ENCODE peak calls at places on chromosomes 7 and 10, in seven cellular contexts. O is pancreas; V is AG09319; P is ascending aorta; T is activated effector memory CD4-positive, alpha-beta T cell treated with anti-CD3 and anti-CD28 coated beads, Interleukin-2, amount 50 U/mL, for 16 hours; M is tibial artery; J is amniotic stem cell. N is an unnamed sample.
A peak's percentile ranks its signal among the peaks of the same experiment; 100 is the strongest.

GRCh38 chr7:149845257-149845980 is 7.2 kb downstream of the ZNF862 start:
- DNase-seq in J (no peak), O (no peak), P (no peak), T (no peak), V (no peak), M (no peak), N (no peak)

GRCh38 chr7:2241580-2242540 is at the start of the genes MRM2 and NUDT1:
- DNase-seq in P (peak; percentile 92), T (peak; percentile 90), V (no peak), O (peak; percentile 95), J (peak; percentile 44), M (peak; percentile 81), N (peak; percentile 89)

GRCh38 chr7:157679607-157680006 is 342.8 kb downstream of the DNAJB6 start:
- DNase-seq in V (no peak), O (no peak), M (no peak), J (no peak), P (peak; percentile 53), T (peak; percentile 58), N (no peak)

GRCh38 chr10:31836569-31837406 is 91.8 kb downstream of the ARHGAP12 start:
- DNase-seq in V (no peak), P (no peak), T (no peak), M (no peak), J (no peak), O (no peak), N (no peak)

GRCh38 chr7:120588862-120589261 is 269.1 kb downstream of the TSPAN12 start:
- DNase-seq in J (no peak), V (no peak), O (no peak), P (no peak), T (no peak), M (no peak), N (no peak)

GRCh38 chr7:140685407-140686087 is 11.0 kb upstream of the NDUFB2 start:
- DNase-seq in J (no peak), T (no peak), V (no peak), M (no peak), O (no peak), P (peak; percentile 35), N (no peak)

GRCh38 chr7:20158684-20159083 is 58.5 kb downstream of the MACC1 start:
- DNase-seq in M (no peak), J (no peak), T (no peak), V (no peak), O (no peak), P (no peak), N (no peak)

GRCh38 chr10:89503633-89504345 is 31.6 kb downstream of the SLC16A12 start:
- DNase-seq in M (no peak), J (no peak), P (no peak), V (no peak), O (no peak), T (no peak), N (no peak)

GRCh38 chr10:43403911-43404674 is 4.9 kb downstream of the HNRNPF start:
- DNase-seq in M (no peak), V (no peak), P (no peak), J (no peak), T (no peak), O (peak; percentile 26), N (no peak)

GRCh38 chr7:114508096-114508495 is 93.5 kb downstream of the FOXP2 start:
- DNase-seq in O (no peak), V (no peak), M (no peak), P (no peak), J (no peak), T (no peak), N (no peak)

GRCh38 chr7:106793015-106793651 is 71.9 kb upstream of the PIK3CG start:
- DNase-seq in P (no peak), J (no peak), V (no peak), M (no peak), T (no peak), O (no peak), N (no peak)

GRCh38 chr7:26454180-26454579 is 162.5 kb downstream of the SNX10 start:
- DNase-seq in J (no peak), P (no peak), T (no peak), O (no peak), M (no peak), V (no peak), N (no peak)

GRCh38 chr7:141649865-141650499 is 52.0 kb downstream of the DENND11 start:
- DNase-seq in V (peak; percentile 67), J (peak; percentile 79), O (no peak), P (peak; percentile 84), M (peak; percentile 68), T (no peak), N (peak; percentile 70)

GRCh38 chr7:5523052-5523711 is 99.5 kb upstream of the TNRC18 start:
- DNase-seq in M (no peak), J (no peak), V (no peak), P (peak; percentile 79), O (no peak), T (no peak), N (no peak)

GRCh38 chr7:1455241-1455939 is 3.9 kb downstream of the MICALL2 start:
- DNase-seq in T (no peak), J (no peak), P (no peak), O (peak; percentile 91), M (no peak), V (no peak), N (no peak)

GRCh38 chr7:31126976-31127375 is 74.9 kb downstream of the ADCYAP1R1 start:
- DNase-seq in O (no peak), J (no peak), P (no peak), V (no peak), M (no peak), T (no peak), N (no peak)

GRCh38 chr7:115271332-115272235 is 349.7 kb downstream of the MDFIC start:
- DNase-seq in V (peak; percentile 8), T (no peak), P (no peak), O (no peak), J (peak; percentile 25), M (no peak), N (no peak)

GRCh38 chr7:44490351-44491200 is at the start of gene NUDCD3:
- DNase-seq in M (peak; percentile 80), P (peak; percentile 89), J (peak; percentile 60), T (peak; percentile 93), V (peak; percentile 35), O (peak; percentile 88), N (peak; percentile 87)

GRCh38 chr10:102863660-102864059 is 5.6 kb upstream of the AS3MT start:
- DNase-seq in T (no peak), O (no peak), M (no peak), V (no peak), J (no peak), P (no peak), N (no peak)

GRCh38 chr7:39686261-39686924 is 63.0 kb downstream of the RALA start:
- DNase-seq in V (no peak), P (no peak), J (no peak), M (no peak), T (no peak), O (no peak), N (no peak)

GRCh38 chr10:7915923-7916322 is 97.6 kb downstream of the TAF3 start:
- DNase-seq in O (no peak), V (no peak), J (no peak), T (no peak), P (no peak), M (no peak), N (no peak)

GRCh38 chr10:21261705-21262285 is 263.7 kb downstream of the SKIDA1 start:
- DNase-seq in M (no peak), V (no peak), P (no peak), J (no peak), T (no peak), O (no peak), N (no peak)

GRCh38 chr7:2948794-2949193 is 94.9 kb downstream of the CARD11 start:
- DNase-seq in P (no peak), V (no peak), T (no peak), O (no peak), M (no peak), J (no peak), N (no peak)

GRCh38 chr10:79090134-79090803 is 21.5 kb downstream of the ZMIZ1 start:
- DNase-seq in V (no peak), P (no peak), O (no peak), M (no peak), J (no peak), T (no peak), N (no peak)

GRCh38 chr10:49396666-49396999 is 744 bp upstream of the DRGX start:
- DNase-seq in J (no peak), V (no peak), T (no peak), M (no peak), O (no peak), P (no peak), N (no peak)

GRCh38 chr10:58264780-58265179 is 2.9 kb downstream of the IPMK start:
- DNase-seq in P (no peak), O (no peak), V (no peak), M (no peak), T (no peak), J (no peak), N (no peak)

GRCh38 chr10:52020702-52021101 is 293.4 kb upstream of the DKK1 start:
- DNase-seq in P (no peak), V (no peak), J (no peak), T (no peak), M (no peak), O (no peak), N (no peak)

GRCh38 chr10:27526242-27526641 is 22.1 kb downstream of the RAB18 start:
- DNase-seq in O (no peak), P (no peak), M (no peak), T (no peak), V (no peak), J (no peak), N (no peak)

GRCh38 chr10:92291921-92292860 is 1.2 kb downstream of the MARCHF5 start:
- DNase-seq in J (peak; percentile 49), V (peak; percentile 15), T (peak; percentile 75), M (peak; percentile 54), O (peak; percentile 64), P (peak; percentile 79), N (peak; percentile 73)

GRCh38 chr10:130127612-130128607 is 8.3 kb upstream of the GLRX3 start:
- DNase-seq in T (peak; percentile 82), V (peak; percentile 14), O (no peak), P (peak; percentile 75), J (peak; percentile 43), M (peak; percentile 46), N (no peak)

GRCh38 chr7:32206488-32206887 is 136.3 kb upstream of the PDE1C start:
- DNase-seq in T (no peak), V (no peak), M (no peak), P (no peak), J (no peak), O (no peak), N (no peak)

GRCh38 chr10:121607310-121608055 is 9.2 kb upstream of the FGFR2 start:
- DNase-seq in T (no peak), O (no peak), M (no peak), J (no peak), P (no peak), V (no peak), N (no peak)

GRCh38 chr10:3882855-3883254 is 97.8 kb upstream of the KLF6 start:
- DNase-seq in P (no peak), V (no peak), T (no peak), O (no peak), M (no peak), J (no peak), N (no peak)

N was measured in sciatic nerve.